ENCODE peak calls at places on chromosomes 16 and 17, in eight cellular contexts. F is adipocyte, U is small intestine, T is adrenal gland, M is endodermal cell, O is heart right ventricle, D is HCT116, R is brain microvascular endothelial cell. L is an unnamed sample. For H3K27me3 and H3K36me3, the result is how much of the 10 kb centered on the place peaks cover.

GRCh38 chr16:55699616-55700015 is 43.8 kb downstream of the SLC6A2 start:
- DNase-seq in F (no peak), U (no peak), T (no peak), M (no peak), O (no peak), D (no peak), R (no peak), L (no peak)

GRCh38 chr17:40542562-40543411 is 22.5 kb downstream of the CCR7 start:
- DNase-seq in F (peak), U (no peak), T (peak), M (peak), O (peak), D (no peak), R (peak), L (no peak)

GRCh38 chr16:73179671-73180370 is 131.9 kb upstream of the ZFHX3 start:
- DNase-seq in F (no peak), U (no peak), T (no peak), M (no peak), O (peak), D (no peak), R (no peak), L (no peak)

GRCh38 chr17:16417896-16418683 is 2.7 kb downstream of the TRPV2 start:
- DNase-seq in F (peak), U (no peak), T (no peak), M (peak), O (no peak), D (no peak), R (no peak), L (peak)

GRCh38 chr16:87822571-87822970 is 46.7 kb downstream of the SLC7A5 start:
- DNase-seq in F (no peak), U (no peak), T (no peak), M (peak), O (no peak), D (no peak), R (no peak), L (no peak)

GRCh38 chr16:66247516-66248089 is 118.9 kb upstream of the CDH5 start:
- DNase-seq in F (peak), U (no peak), T (no peak), M (no peak), O (no peak), D (no peak), R (no peak), L (peak)

GRCh38 chr16:17470002-17470870 is 524 bp downstream of the XYLT1 start:
- DNase-seq in F (peak), U (peak), T (peak), M (peak), O (no peak), D (no peak), R (no peak), L (peak)

GRCh38 chr17:46910179-46910927 is 12.6 kb upstream of the GOSR2 start:
- DNase-seq in F (no peak), U (no peak), T (no peak), M (no peak), O (no peak), D (no peak), R (no peak), L (no peak)

GRCh38 chr17:76008208-76008607 is 7.6 kb downstream of the CDK3 start:
- DNase-seq in F (no peak), U (no peak), T (no peak), M (no peak), O (no peak), D (no peak), R (no peak), L (no peak)

GRCh38 chr16:79845734-79846135 is 245.2 kb upstream of the MAF start:
- DNase-seq in F (no peak), U (no peak), T (no peak), M (no peak), O (no peak), D (no peak), R (no peak), L (no peak)

GRCh38 chr17:68759343-68760140 is 158.4 kb upstream of the FAM20A start:
- DNase-seq in F (peak), U (peak), T (peak), M (peak), O (peak), D (peak), R (peak), L (peak)

GRCh38 chr17:63701477-63702222 is 1.7 kb upstream of the LIMD2 start:
- DNase-seq in F (no peak), U (peak), T (no peak), M (peak), O (no peak), D (no peak), R (no peak), L (no peak)
- H3K4me3 ChIP-seq in F (no peak), U (peak), T (no peak), M (peak), O (peak), D (no peak), R (peak), L (no peak)

DNA sequence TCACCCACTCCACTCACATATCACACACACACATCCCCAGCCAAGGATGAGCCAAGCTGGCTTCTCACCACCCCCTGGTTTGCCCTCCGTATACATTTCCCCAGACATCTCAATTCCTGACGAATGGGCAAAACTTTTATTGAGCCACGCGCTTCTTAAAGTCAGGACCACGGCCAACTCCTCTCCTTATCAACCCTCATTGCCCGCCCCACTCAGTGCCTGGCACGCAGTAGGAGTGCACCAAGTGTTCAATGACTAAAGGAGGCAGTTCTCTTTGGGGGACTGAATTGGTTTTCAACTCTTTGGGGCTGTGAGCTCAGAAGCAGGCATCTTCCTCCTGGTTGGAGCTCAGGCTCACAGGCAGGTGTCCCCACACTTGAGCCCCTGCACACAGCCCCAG is 22.5 kb upstream of the C16orf78 start:
- DNase-seq in F (no peak), U (no peak), T (no peak), M (peak), O (no peak), D (no peak), R (no peak), L (no peak)
- H3K27me3 ChIP-seq in F (under half), U (under half), T (under half), M (under half), O (under half), D (under half), R (under half), L (under half)

DNA sequence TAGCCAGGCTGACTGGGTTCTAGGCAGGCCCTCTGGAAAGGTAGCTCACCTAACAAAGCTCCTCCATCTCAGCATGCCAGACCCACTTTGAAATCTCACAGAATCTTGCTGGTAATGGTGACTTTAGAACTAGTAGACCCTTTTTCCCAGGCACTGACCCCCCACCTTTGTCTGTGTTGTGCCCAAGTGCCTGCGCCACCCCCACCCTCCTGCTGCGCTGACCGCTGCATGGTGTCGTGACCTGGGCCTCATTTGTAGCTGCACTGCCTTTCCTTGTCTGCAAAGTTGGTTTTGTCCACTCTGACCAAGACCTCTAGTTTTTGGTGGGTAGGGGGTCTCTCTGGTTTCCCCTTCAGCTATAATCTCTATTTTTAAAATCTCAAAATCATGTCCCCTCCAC is 6.8 kb downstream of the ATXN1L start:
- DNase-seq in F (no peak), U (no peak), T (no peak), M (no peak), O (no peak), D (no peak), R (no peak), L (no peak)
- H3K36me3 ChIP-seq in F (under half), U (under half), T (half or more), M (half or more), O (under half), D (under half), R (under half), L (under half)

GRCh38 chr16:30951785-30952184 is 2.9 kb downstream of the ORAI3 start:
- DNase-seq in F (peak), U (no peak), T (peak), M (no peak), O (peak), D (no peak), R (no peak), L (peak)
- H3K4me3 ChIP-seq in F (no peak), U (no peak), T (no peak), M (no peak), O (no peak), D (no peak), R (no peak), L (no peak)

GRCh38 chr16:86528061-86528929 is 18.0 kb downstream of the FOXF1 start:
- DNase-seq in F (no peak), U (no peak), T (no peak), M (peak), O (no peak), D (no peak), R (no peak), L (no peak)
- H3K27me3 ChIP-seq in F (under half), U (under half), T (under half), M (under half), O (under half), D (under half), R (under half), L (under half)

L was measured in MG63.